ENCODE peak calls at places on chromosomes 1 and 21, in nine cellular contexts. One of them, this sample, is unnamed.

GRCh38 chr1:86018311-86018923 is 138.2 kb downstream of the COL24A1 start:
- DNase-seq in amniotic stem cell: no peak
- DNase-seq in HTR-8/SVneo: peak
- DNase-seq in HEK293T: peak
- DNase-seq in activated CD8-positive, alpha-beta T cell treated with anti-CD3 and anti-CD28 coated beads, Interleukin-2, amount 10 ng/mL, durations not matched to agents 7 days and 5 days: peak
- DNase-seq in mesenchymal stem cell: peak
- DNase-seq in stimulated activated CD4-positive, alpha-beta T cell treated with anti-CD3 and anti-CD28 coated beads, Interleukin-4, amount 100 ng/mL, for 1 hour: no peak
- DNase-seq in colonic mucosa: no peak
- DNase-seq in GF-D8: no peak
- DNase-seq in this sample: peak

GRCh38 chr1:50704126-50704525 is 255.9 kb downstream of the FAF1 start:
- DNase-seq in activated CD8-positive, alpha-beta T cell treated with anti-CD3 and anti-CD28 coated beads, Interleukin-2, amount 10 ng/mL, durations not matched to agents 7 days and 5 days: peak
- DNase-seq in GF-D8: no peak
- DNase-seq in amniotic stem cell: peak
- DNase-seq in HEK293T: peak
- DNase-seq in stimulated activated CD4-positive, alpha-beta T cell treated with anti-CD3 and anti-CD28 coated beads, Interleukin-4, amount 100 ng/mL, for 1 hour: no peak
- DNase-seq in mesenchymal stem cell: peak
- DNase-seq in HTR-8/SVneo: peak
- DNase-seq in colonic mucosa: no peak
- DNase-seq in this sample: peak

GRCh38 chr1:29453502-29454240 is 217.3 kb downstream of the PTPRU start:
- DNase-seq in GF-D8: no peak
- DNase-seq in mesenchymal stem cell: peak
- DNase-seq in HEK293T: peak
- DNase-seq in HTR-8/SVneo: peak
- DNase-seq in colonic mucosa: peak
- DNase-seq in amniotic stem cell: no peak
- DNase-seq in activated CD8-positive, alpha-beta T cell treated with anti-CD3 and anti-CD28 coated beads, Interleukin-2, amount 10 ng/mL, durations not matched to agents 7 days and 5 days: peak
- DNase-seq in stimulated activated CD4-positive, alpha-beta T cell treated with anti-CD3 and anti-CD28 coated beads, Interleukin-4, amount 100 ng/mL, for 1 hour: no peak
- DNase-seq in this sample: peak

GRCh38 chr21:38965241-38965640 is 159.5 kb downstream of the ETS2 start:
- DNase-seq in colonic mucosa: no peak
- DNase-seq in HTR-8/SVneo: no peak
- DNase-seq in GF-D8: no peak
- DNase-seq in amniotic stem cell: no peak
- DNase-seq in stimulated activated CD4-positive, alpha-beta T cell treated with anti-CD3 and anti-CD28 coated beads, Interleukin-4, amount 100 ng/mL, for 1 hour: no peak
- DNase-seq in activated CD8-positive, alpha-beta T cell treated with anti-CD3 and anti-CD28 coated beads, Interleukin-2, amount 10 ng/mL, durations not matched to agents 7 days and 5 days: no peak
- DNase-seq in HEK293T: no peak
- DNase-seq in mesenchymal stem cell: peak
- DNase-seq in this sample: no peak

GRCh38 chr1:236530959-236531358 is 7.2 kb downstream of the LGALS8 start:
- DNase-seq in amniotic stem cell: no peak
- DNase-seq in mesenchymal stem cell: no peak
- DNase-seq in HTR-8/SVneo: no peak
- DNase-seq in GF-D8: no peak
- DNase-seq in colonic mucosa: no peak
- DNase-seq in HEK293T: no peak
- DNase-seq in stimulated activated CD4-positive, alpha-beta T cell treated with anti-CD3 and anti-CD28 coated beads, Interleukin-4, amount 100 ng/mL, for 1 hour: no peak
- DNase-seq in activated CD8-positive, alpha-beta T cell treated with anti-CD3 and anti-CD28 coated beads, Interleukin-2, amount 10 ng/mL, durations not matched to agents 7 days and 5 days: no peak
- DNase-seq in this sample: no peak

GRCh38 chr1:91672601-91673161 is 172.0 kb downstream of the CDC7 start:
- DNase-seq in amniotic stem cell: no peak
- DNase-seq in mesenchymal stem cell: no peak
- DNase-seq in GF-D8: no peak
- DNase-seq in HEK293T: no peak
- DNase-seq in colonic mucosa: no peak
- DNase-seq in HTR-8/SVneo: no peak
- DNase-seq in activated CD8-positive, alpha-beta T cell treated with anti-CD3 and anti-CD28 coated beads, Interleukin-2, amount 10 ng/mL, durations not matched to agents 7 days and 5 days: no peak
- DNase-seq in stimulated activated CD4-positive, alpha-beta T cell treated with anti-CD3 and anti-CD28 coated beads, Interleukin-4, amount 100 ng/mL, for 1 hour: no peak
- DNase-seq in this sample: no peak

GRCh38 chr1:40818264-40818961 is 34.8 kb downstream of the KCNQ4 start:
- DNase-seq in GF-D8: no peak
- DNase-seq in mesenchymal stem cell: no peak
- DNase-seq in HTR-8/SVneo: no peak
- DNase-seq in HEK293T: no peak
- DNase-seq in colonic mucosa: peak
- DNase-seq in stimulated activated CD4-positive, alpha-beta T cell treated with anti-CD3 and anti-CD28 coated beads, Interleukin-4, amount 100 ng/mL, for 1 hour: peak
- DNase-seq in amniotic stem cell: no peak
- DNase-seq in activated CD8-positive, alpha-beta T cell treated with anti-CD3 and anti-CD28 coated beads, Interleukin-2, amount 10 ng/mL, durations not matched to agents 7 days and 5 days: peak
- DNase-seq in this sample: no peak

GRCh38 chr1:192852001-192852400 is 43.2 kb downstream of the RGS2 start:
- DNase-seq in HEK293T: no peak
- DNase-seq in colonic mucosa: no peak
- DNase-seq in stimulated activated CD4-positive, alpha-beta T cell treated with anti-CD3 and anti-CD28 coated beads, Interleukin-4, amount 100 ng/mL, for 1 hour: no peak
- DNase-seq in HTR-8/SVneo: no peak
- DNase-seq in GF-D8: no peak
- DNase-seq in activated CD8-positive, alpha-beta T cell treated with anti-CD3 and anti-CD28 coated beads, Interleukin-2, amount 10 ng/mL, durations not matched to agents 7 days and 5 days: no peak
- DNase-seq in amniotic stem cell: no peak
- DNase-seq in mesenchymal stem cell: no peak
- DNase-seq in this sample: no peak

GRCh38 chr1:234478481-234479309 is at the start of gene TARBP1:
- DNase-seq in mesenchymal stem cell: peak
- DNase-seq in HEK293T: peak
- DNase-seq in amniotic stem cell: peak
- DNase-seq in activated CD8-positive, alpha-beta T cell treated with anti-CD3 and anti-CD28 coated beads, Interleukin-2, amount 10 ng/mL, durations not matched to agents 7 days and 5 days: peak
- DNase-seq in stimulated activated CD4-positive, alpha-beta T cell treated with anti-CD3 and anti-CD28 coated beads, Interleukin-4, amount 100 ng/mL, for 1 hour: peak
- DNase-seq in GF-D8: peak
- DNase-seq in colonic mucosa: peak
- DNase-seq in HTR-8/SVneo: peak
- DNase-seq in this sample: peak

GRCh38 chr1:164602480-164603093 is 43.6 kb downstream of the PBX1 start:
- DNase-seq in GF-D8: no peak
- DNase-seq in activated CD8-positive, alpha-beta T cell treated with anti-CD3 and anti-CD28 coated beads, Interleukin-2, amount 10 ng/mL, durations not matched to agents 7 days and 5 days: no peak
- DNase-seq in HEK293T: peak
- DNase-seq in colonic mucosa: peak
- DNase-seq in HTR-8/SVneo: peak
- DNase-seq in amniotic stem cell: peak
- DNase-seq in mesenchymal stem cell: peak
- DNase-seq in stimulated activated CD4-positive, alpha-beta T cell treated with anti-CD3 and anti-CD28 coated beads, Interleukin-4, amount 100 ng/mL, for 1 hour: no peak
- DNase-seq in this sample: no peak

GRCh38 chr1:168303716-168304540 is 23.3 kb downstream of the TBX19 start:
- DNase-seq in HEK293T: no peak
- DNase-seq in HTR-8/SVneo: no peak
- DNase-seq in mesenchymal stem cell: no peak
- DNase-seq in amniotic stem cell: no peak
- DNase-seq in colonic mucosa: no peak
- DNase-seq in activated CD8-positive, alpha-beta T cell treated with anti-CD3 and anti-CD28 coated beads, Interleukin-2, amount 10 ng/mL, durations not matched to agents 7 days and 5 days: no peak
- DNase-seq in stimulated activated CD4-positive, alpha-beta T cell treated with anti-CD3 and anti-CD28 coated beads, Interleukin-4, amount 100 ng/mL, for 1 hour: no peak
- DNase-seq in GF-D8: no peak
- DNase-seq in this sample: no peak

GRCh38 chr1:51488372-51489050 is 30.6 kb downstream of the EPS15 start:
- DNase-seq in activated CD8-positive, alpha-beta T cell treated with anti-CD3 and anti-CD28 coated beads, Interleukin-2, amount 10 ng/mL, durations not matched to agents 7 days and 5 days: no peak
- DNase-seq in colonic mucosa: no peak
- DNase-seq in stimulated activated CD4-positive, alpha-beta T cell treated with anti-CD3 and anti-CD28 coated beads, Interleukin-4, amount 100 ng/mL, for 1 hour: no peak
- DNase-seq in HEK293T: no peak
- DNase-seq in GF-D8: no peak
- DNase-seq in amniotic stem cell: no peak
- DNase-seq in HTR-8/SVneo: no peak
- DNase-seq in mesenchymal stem cell: peak
- DNase-seq in this sample: no peak

GRCh38 chr1:67500413-67500959 is 70.3 kb upstream of the SERBP1 start:
- DNase-seq in amniotic stem cell: peak
- DNase-seq in colonic mucosa: peak
- DNase-seq in mesenchymal stem cell: peak
- DNase-seq in stimulated activated CD4-positive, alpha-beta T cell treated with anti-CD3 and anti-CD28 coated beads, Interleukin-4, amount 100 ng/mL, for 1 hour: peak
- DNase-seq in HEK293T: peak
- DNase-seq in activated CD8-positive, alpha-beta T cell treated with anti-CD3 and anti-CD28 coated beads, Interleukin-2, amount 10 ng/mL, durations not matched to agents 7 days and 5 days: peak
- DNase-seq in GF-D8: peak
- DNase-seq in HTR-8/SVneo: peak
- DNase-seq in this sample: peak

GRCh38 chr1:76010802-76011201 is 63.7 kb upstream of the ST6GALNAC3 start:
- DNase-seq in HTR-8/SVneo: no peak
- DNase-seq in stimulated activated CD4-positive, alpha-beta T cell treated with anti-CD3 and anti-CD28 coated beads, Interleukin-4, amount 100 ng/mL, for 1 hour: no peak
- DNase-seq in HEK293T: no peak
- DNase-seq in amniotic stem cell: no peak
- DNase-seq in activated CD8-positive, alpha-beta T cell treated with anti-CD3 and anti-CD28 coated beads, Interleukin-2, amount 10 ng/mL, durations not matched to agents 7 days and 5 days: no peak
- DNase-seq in colonic mucosa: no peak
- DNase-seq in GF-D8: no peak
- DNase-seq in mesenchymal stem cell: no peak
- DNase-seq in this sample: no peak

GRCh38 chr1:67431869-67432578 is 1.8 kb upstream of the SERBP1 start:
- DNase-seq in stimulated activated CD4-positive, alpha-beta T cell treated with anti-CD3 and anti-CD28 coated beads, Interleukin-4, amount 100 ng/mL, for 1 hour: no peak
- DNase-seq in activated CD8-positive, alpha-beta T cell treated with anti-CD3 and anti-CD28 coated beads, Interleukin-2, amount 10 ng/mL, durations not matched to agents 7 days and 5 days: no peak
- DNase-seq in HEK293T: peak
- DNase-seq in mesenchymal stem cell: no peak
- DNase-seq in amniotic stem cell: no peak
- DNase-seq in HTR-8/SVneo: no peak
- DNase-seq in GF-D8: peak
- DNase-seq in colonic mucosa: no peak
- DNase-seq in this sample: no peak

GRCh38 chr1:25501235-25502058 is 42.0 kb upstream of the LDLRAP1 start:
- DNase-seq in GF-D8: no peak
- DNase-seq in HEK293T: no peak
- DNase-seq in mesenchymal stem cell: peak
- DNase-seq in activated CD8-positive, alpha-beta T cell treated with anti-CD3 and anti-CD28 coated beads, Interleukin-2, amount 10 ng/mL, durations not matched to agents 7 days and 5 days: no peak
- DNase-seq in stimulated activated CD4-positive, alpha-beta T cell treated with anti-CD3 and anti-CD28 coated beads, Interleukin-4, amount 100 ng/mL, for 1 hour: no peak
- DNase-seq in HTR-8/SVneo: peak
- DNase-seq in colonic mucosa: peak
- DNase-seq in amniotic stem cell: no peak
- DNase-seq in this sample: no peak

GRCh38 chr1:64502924-64503323 is 33.0 kb downstream of the CACHD1 start:
- DNase-seq in amniotic stem cell: no peak
- DNase-seq in colonic mucosa: no peak
- DNase-seq in stimulated activated CD4-positive, alpha-beta T cell treated with anti-CD3 and anti-CD28 coated beads, Interleukin-4, amount 100 ng/mL, for 1 hour: no peak
- DNase-seq in HTR-8/SVneo: no peak
- DNase-seq in HEK293T: no peak
- DNase-seq in mesenchymal stem cell: no peak
- DNase-seq in activated CD8-positive, alpha-beta T cell treated with anti-CD3 and anti-CD28 coated beads, Interleukin-2, amount 10 ng/mL, durations not matched to agents 7 days and 5 days: no peak
- DNase-seq in GF-D8: no peak
- DNase-seq in this sample: peak

GRCh38 chr1:61157420-61157987 is 75.1 kb downstream of the NFIA start:
- DNase-seq in GF-D8: peak
- DNase-seq in HEK293T: no peak
- DNase-seq in mesenchymal stem cell: peak
- DNase-seq in stimulated activated CD4-positive, alpha-beta T cell treated with anti-CD3 and anti-CD28 coated beads, Interleukin-4, amount 100 ng/mL, for 1 hour: no peak
- DNase-seq in HTR-8/SVneo: no peak
- DNase-seq in activated CD8-positive, alpha-beta T cell treated with anti-CD3 and anti-CD28 coated beads, Interleukin-2, amount 10 ng/mL, durations not matched to agents 7 days and 5 days: peak
- DNase-seq in amniotic stem cell: peak
- DNase-seq in colonic mucosa: no peak
- DNase-seq in this sample: peak

GRCh38 chr1:230084408-230085177 is 17.6 kb downstream of the GALNT2 start:
- DNase-seq in activated CD8-positive, alpha-beta T cell treated with anti-CD3 and anti-CD28 coated beads, Interleukin-2, amount 10 ng/mL, durations not matched to agents 7 days and 5 days: peak
- DNase-seq in amniotic stem cell: peak
- DNase-seq in mesenchymal stem cell: peak
- DNase-seq in HEK293T: no peak
- DNase-seq in GF-D8: peak
- DNase-seq in colonic mucosa: no peak
- DNase-seq in HTR-8/SVneo: peak
- DNase-seq in stimulated activated CD4-positive, alpha-beta T cell treated with anti-CD3 and anti-CD28 coated beads, Interleukin-4, amount 100 ng/mL, for 1 hour: peak
- DNase-seq in this sample: peak

GRCh38 chr1:115670476-115671175 is 28.9 kb downstream of the VANGL1 start:
- DNase-seq in activated CD8-positive, alpha-beta T cell treated with anti-CD3 and anti-CD28 coated beads, Interleukin-2, amount 10 ng/mL, durations not matched to agents 7 days and 5 days: no peak
- DNase-seq in amniotic stem cell: no peak
- DNase-seq in GF-D8: peak
- DNase-seq in HEK293T: no peak
- DNase-seq in HTR-8/SVneo: no peak
- DNase-seq in stimulated activated CD4-positive, alpha-beta T cell treated with anti-CD3 and anti-CD28 coated beads, Interleukin-4, amount 100 ng/mL, for 1 hour: no peak
- DNase-seq in mesenchymal stem cell: no peak
- DNase-seq in colonic mucosa: peak
- DNase-seq in this sample: no peak

GRCh38 chr21:22145555-22145954 is 1147.3 kb downstream of the NCAM2 start:
- DNase-seq in GF-D8: no peak
- DNase-seq in colonic mucosa: no peak
- DNase-seq in HTR-8/SVneo: no peak
- DNase-seq in HEK293T: no peak
- DNase-seq in mesenchymal stem cell: no peak
- DNase-seq in stimulated activated CD4-positive, alpha-beta T cell treated with anti-CD3 and anti-CD28 coated beads, Interleukin-4, amount 100 ng/mL, for 1 hour: no peak
- DNase-seq in activated CD8-positive, alpha-beta T cell treated with anti-CD3 and anti-CD28 coated beads, Interleukin-2, amount 10 ng/mL, durations not matched to agents 7 days and 5 days: peak
- DNase-seq in amniotic stem cell: no peak
- DNase-seq in this sample: no peak

GRCh38 chr1:18190598-18190997 is 83.0 kb downstream of the IGSF21 start:
- DNase-seq in HTR-8/SVneo: no peak
- DNase-seq in GF-D8: no peak
- DNase-seq in stimulated activated CD4-positive, alpha-beta T cell treated with anti-CD3 and anti-CD28 coated beads, Interleukin-4, amount 100 ng/mL, for 1 hour: no peak
- DNase-seq in amniotic stem cell: no peak
- DNase-seq in HEK293T: no peak
- DNase-seq in mesenchymal stem cell: no peak
- DNase-seq in activated CD8-positive, alpha-beta T cell treated with anti-CD3 and anti-CD28 coated beads, Interleukin-2, amount 10 ng/mL, durations not matched to agents 7 days and 5 days: no peak
- DNase-seq in colonic mucosa: no peak
- DNase-seq in this sample: no peak